ENCODE peak calls at places on chromosomes 3 and 15, in seven cellular contexts. One of them, this sample, is unnamed.

GRCh38 chr3:147937891-147938290 is 528.7 kb downstream of the ZIC1 start:
- DNase-seq in activated T-helper 1 cell treated with anti-CD3 and anti-CD28 coated beads, Interleukin-2, amount 50 U/mL, for 16 hours: no peak
- DNase-seq in NCI-H1417: no peak
- DNase-seq in mucosa of descending colon: no peak
- DNase-seq in T-cell: no peak
- DNase-seq in HTR-8/SVneo: no peak
- DNase-seq in kidney epithelial cell: no peak
- DNase-seq in this sample: no peak

GRCh38 chr3:132721479-132722164 is 587 bp downstream of the NPHP3 start:
- DNase-seq in activated T-helper 1 cell treated with anti-CD3 and anti-CD28 coated beads, Interleukin-2, amount 50 U/mL, for 16 hours: no peak
- DNase-seq in NCI-H1417: peak; percentile 58
- DNase-seq in mucosa of descending colon: peak; percentile 64
- DNase-seq in T-cell: no peak
- DNase-seq in HTR-8/SVneo: peak; percentile 51
- DNase-seq in kidney epithelial cell: no peak
- DNase-seq in this sample: peak; percentile 44

GRCh38 chr3:53938645-53939044 is 47.0 kb upstream of the SELENOK start:
- DNase-seq in activated T-helper 1 cell treated with anti-CD3 and anti-CD28 coated beads, Interleukin-2, amount 50 U/mL, for 16 hours: no peak
- DNase-seq in NCI-H1417: peak; percentile 74
- DNase-seq in mucosa of descending colon: no peak
- DNase-seq in T-cell: no peak
- DNase-seq in HTR-8/SVneo: peak; percentile 43
- DNase-seq in kidney epithelial cell: peak; percentile 14
- DNase-seq in this sample: no peak

GRCh38 chr3:172512363-172512762 is 10.9 kb downstream of the TNFSF10 start:
- DNase-seq in activated T-helper 1 cell treated with anti-CD3 and anti-CD28 coated beads, Interleukin-2, amount 50 U/mL, for 16 hours: no peak
- DNase-seq in NCI-H1417: no peak
- DNase-seq in mucosa of descending colon: peak; percentile 81
- DNase-seq in T-cell: peak; percentile 54
- DNase-seq in HTR-8/SVneo: no peak
- DNase-seq in kidney epithelial cell: no peak
- DNase-seq in this sample: peak; percentile 3

GRCh38 chr3:51706788-51707731 is at the start of gene GRM2:
- DNase-seq in activated T-helper 1 cell treated with anti-CD3 and anti-CD28 coated beads, Interleukin-2, amount 50 U/mL, for 16 hours: no peak
- DNase-seq in NCI-H1417: peak; percentile 81
- DNase-seq in mucosa of descending colon: peak; percentile 67
- DNase-seq in T-cell: no peak
- DNase-seq in HTR-8/SVneo: peak; percentile 94
- DNase-seq in kidney epithelial cell: peak; percentile 43
- DNase-seq in this sample: no peak

GRCh38 chr3:14124223-14124614 is 451 bp downstream of the CHCHD4 start:
- DNase-seq in activated T-helper 1 cell treated with anti-CD3 and anti-CD28 coated beads, Interleukin-2, amount 50 U/mL, for 16 hours: peak; percentile 33
- DNase-seq in NCI-H1417: peak; percentile 75
- DNase-seq in mucosa of descending colon: peak; percentile 87
- DNase-seq in T-cell: peak; percentile 22
- DNase-seq in HTR-8/SVneo: peak; percentile 41
- DNase-seq in kidney epithelial cell: no peak
- DNase-seq in this sample: no peak

GRCh38 chr3:111311709-111312235 is 230.2 kb upstream of the CD96 start:
- DNase-seq in activated T-helper 1 cell treated with anti-CD3 and anti-CD28 coated beads, Interleukin-2, amount 50 U/mL, for 16 hours: no peak
- DNase-seq in NCI-H1417: no peak
- DNase-seq in mucosa of descending colon: no peak
- DNase-seq in T-cell: no peak
- DNase-seq in HTR-8/SVneo: no peak
- DNase-seq in kidney epithelial cell: no peak
- DNase-seq in this sample: no peak

GRCh38 chr3:197801801-197802504 is 10.9 kb downstream of the LRCH3 start:
- DNase-seq in activated T-helper 1 cell treated with anti-CD3 and anti-CD28 coated beads, Interleukin-2, amount 50 U/mL, for 16 hours: no peak
- DNase-seq in NCI-H1417: no peak
- DNase-seq in mucosa of descending colon: no peak
- DNase-seq in T-cell: no peak
- DNase-seq in HTR-8/SVneo: no peak
- DNase-seq in kidney epithelial cell: no peak
- DNase-seq in this sample: no peak

GRCh38 chr15:98597666-98598065 is 50.7 kb upstream of the IGF1R start:
- DNase-seq in activated T-helper 1 cell treated with anti-CD3 and anti-CD28 coated beads, Interleukin-2, amount 50 U/mL, for 16 hours: no peak
- DNase-seq in NCI-H1417: no peak
- DNase-seq in mucosa of descending colon: no peak
- DNase-seq in T-cell: no peak
- DNase-seq in HTR-8/SVneo: no peak
- DNase-seq in kidney epithelial cell: no peak
- DNase-seq in this sample: no peak

GRCh38 chr3:143358155-143358792 is 238.7 kb downstream of the CHST2 start:
- DNase-seq in activated T-helper 1 cell treated with anti-CD3 and anti-CD28 coated beads, Interleukin-2, amount 50 U/mL, for 16 hours: no peak
- DNase-seq in NCI-H1417: peak; percentile 52
- DNase-seq in mucosa of descending colon: no peak
- DNase-seq in T-cell: no peak
- DNase-seq in HTR-8/SVneo: no peak
- DNase-seq in kidney epithelial cell: no peak
- DNase-seq in this sample: no peak

GRCh38 chr3:136671921-136672320 is 80.3 kb downstream of the STAG1 start:
- DNase-seq in activated T-helper 1 cell treated with anti-CD3 and anti-CD28 coated beads, Interleukin-2, amount 50 U/mL, for 16 hours: no peak
- DNase-seq in NCI-H1417: no peak
- DNase-seq in mucosa of descending colon: no peak
- DNase-seq in T-cell: no peak
- DNase-seq in HTR-8/SVneo: no peak
- DNase-seq in kidney epithelial cell: no peak
- DNase-seq in this sample: no peak

GRCh38 chr3:120344349-120344748 is 4.8 kb downstream of the LRRC58 start:
- DNase-seq in activated T-helper 1 cell treated with anti-CD3 and anti-CD28 coated beads, Interleukin-2, amount 50 U/mL, for 16 hours: no peak
- DNase-seq in NCI-H1417: no peak
- DNase-seq in mucosa of descending colon: no peak
- DNase-seq in T-cell: no peak
- DNase-seq in HTR-8/SVneo: no peak
- DNase-seq in kidney epithelial cell: no peak
- DNase-seq in this sample: no peak

GRCh38 chr15:92161039-92161670 is 232.5 kb upstream of the ST8SIA2 start:
- DNase-seq in activated T-helper 1 cell treated with anti-CD3 and anti-CD28 coated beads, Interleukin-2, amount 50 U/mL, for 16 hours: no peak
- DNase-seq in NCI-H1417: no peak
- DNase-seq in mucosa of descending colon: no peak
- DNase-seq in T-cell: no peak
- DNase-seq in HTR-8/SVneo: no peak
- DNase-seq in kidney epithelial cell: no peak
- DNase-seq in this sample: no peak

GRCh38 chr3:61561374-61562041 is at the start of gene PTPRG:
- DNase-seq in activated T-helper 1 cell treated with anti-CD3 and anti-CD28 coated beads, Interleukin-2, amount 50 U/mL, for 16 hours: no peak
- DNase-seq in NCI-H1417: peak; percentile 90
- DNase-seq in mucosa of descending colon: peak; percentile 87
- DNase-seq in T-cell: no peak
- DNase-seq in HTR-8/SVneo: peak; percentile 77
- DNase-seq in kidney epithelial cell: peak; percentile 63
- DNase-seq in this sample: peak; percentile 4

GRCh38 chr3:146746190-146746589 is 141.0 kb upstream of the PLSCR5 start:
- DNase-seq in activated T-helper 1 cell treated with anti-CD3 and anti-CD28 coated beads, Interleukin-2, amount 50 U/mL, for 16 hours: no peak
- DNase-seq in NCI-H1417: no peak
- DNase-seq in mucosa of descending colon: no peak
- DNase-seq in T-cell: no peak
- DNase-seq in HTR-8/SVneo: no peak
- DNase-seq in kidney epithelial cell: no peak
- DNase-seq in this sample: no peak

GRCh38 chr3:195151866-195152526 is 119.0 kb downstream of the XXYLT1 start:
- DNase-seq in activated T-helper 1 cell treated with anti-CD3 and anti-CD28 coated beads, Interleukin-2, amount 50 U/mL, for 16 hours: no peak
- DNase-seq in NCI-H1417: no peak
- DNase-seq in mucosa of descending colon: no peak
- DNase-seq in T-cell: no peak
- DNase-seq in HTR-8/SVneo: peak; percentile 43
- DNase-seq in kidney epithelial cell: peak; percentile 39
- DNase-seq in this sample: no peak

GRCh38 chr15:51067510-51067909 is 27.2 kb downstream of the TNFAIP8L3 start:
- DNase-seq in activated T-helper 1 cell treated with anti-CD3 and anti-CD28 coated beads, Interleukin-2, amount 50 U/mL, for 16 hours: no peak
- DNase-seq in NCI-H1417: peak; percentile 2
- DNase-seq in mucosa of descending colon: no peak
- DNase-seq in T-cell: no peak
- DNase-seq in HTR-8/SVneo: no peak
- DNase-seq in kidney epithelial cell: no peak
- DNase-seq in this sample: no peak